ENCODE peak calls at places on chromosomes 3 and 15, in ten cellular contexts. One of them, this sample, is unnamed.
A peak's percentile ranks its signal among the peaks of the same experiment; 100 is the strongest.

GRCh38 chr15:22893881-22894280 is 55.4 kb downstream of the NIPA2 start:
- DNase-seq in T-helper 9 cell: no peak
- DNase-seq in nephron progenitor cell: no peak
- DNase-seq in hippocampal formation: no peak
- DNase-seq in caudate nucleus: no peak
- DNase-seq in sciatic nerve: no peak
- DNase-seq in esophagus muscularis mucosa: no peak
- DNase-seq in activated CD8-positive, alpha-beta memory T cell treated with anti-CD3 and anti-CD28 coated beads, Interleukin-2, amount 50 U/mL, for 4 hours: no peak
- DNase-seq in Calu3: no peak
- DNase-seq in progenitor cell of endocrine pancreas: no peak
- DNase-seq in this sample: no peak

GRCh38 chr3:28667646-28668376 is 319.2 kb upstream of the AZI2 start:
- DNase-seq in T-helper 9 cell: peak; percentile 15
- DNase-seq in nephron progenitor cell: peak; percentile 71
- DNase-seq in hippocampal formation: peak; percentile 24
- DNase-seq in caudate nucleus: peak; percentile 11
- DNase-seq in sciatic nerve: peak; percentile 63
- DNase-seq in esophagus muscularis mucosa: no peak
- DNase-seq in activated CD8-positive, alpha-beta memory T cell treated with anti-CD3 and anti-CD28 coated beads, Interleukin-2, amount 50 U/mL, for 4 hours: peak; percentile 25
- DNase-seq in Calu3: peak; percentile 63
- DNase-seq in progenitor cell of endocrine pancreas: peak; percentile 56
- DNase-seq in this sample: peak; percentile 22

GRCh38 chr15:41992151-41992802 is 19.9 kb upstream of the EHD4 start:
- DNase-seq in T-helper 9 cell: no peak
- DNase-seq in nephron progenitor cell: no peak
- DNase-seq in hippocampal formation: no peak
- DNase-seq in caudate nucleus: no peak
- DNase-seq in sciatic nerve: no peak
- DNase-seq in esophagus muscularis mucosa: no peak
- DNase-seq in activated CD8-positive, alpha-beta memory T cell treated with anti-CD3 and anti-CD28 coated beads, Interleukin-2, amount 50 U/mL, for 4 hours: no peak
- DNase-seq in Calu3: no peak
- DNase-seq in progenitor cell of endocrine pancreas: no peak
- DNase-seq in this sample: no peak

GRCh38 chr3:189664311-189664710 is 33.1 kb downstream of the TP63 start:
- DNase-seq in T-helper 9 cell: no peak
- DNase-seq in nephron progenitor cell: no peak
- DNase-seq in hippocampal formation: no peak
- DNase-seq in caudate nucleus: no peak
- DNase-seq in sciatic nerve: no peak
- DNase-seq in esophagus muscularis mucosa: no peak
- DNase-seq in activated CD8-positive, alpha-beta memory T cell treated with anti-CD3 and anti-CD28 coated beads, Interleukin-2, amount 50 U/mL, for 4 hours: no peak
- DNase-seq in Calu3: no peak
- DNase-seq in progenitor cell of endocrine pancreas: no peak
- DNase-seq in this sample: no peak

GRCh38 chr3:147471741-147472140 is 62.6 kb downstream of the ZIC1 start:
- DNase-seq in T-helper 9 cell: no peak
- DNase-seq in nephron progenitor cell: no peak
- DNase-seq in hippocampal formation: no peak
- DNase-seq in caudate nucleus: no peak
- DNase-seq in sciatic nerve: no peak
- DNase-seq in esophagus muscularis mucosa: no peak
- DNase-seq in activated CD8-positive, alpha-beta memory T cell treated with anti-CD3 and anti-CD28 coated beads, Interleukin-2, amount 50 U/mL, for 4 hours: no peak
- DNase-seq in Calu3: no peak
- DNase-seq in progenitor cell of endocrine pancreas: no peak
- DNase-seq in this sample: no peak

GRCh38 chr15:66405605-66406004 is 18.9 kb downstream of the MAP2K1 start:
- DNase-seq in T-helper 9 cell: no peak
- DNase-seq in nephron progenitor cell: no peak
- DNase-seq in hippocampal formation: no peak
- DNase-seq in caudate nucleus: no peak
- DNase-seq in sciatic nerve: no peak
- DNase-seq in esophagus muscularis mucosa: no peak
- DNase-seq in activated CD8-positive, alpha-beta memory T cell treated with anti-CD3 and anti-CD28 coated beads, Interleukin-2, amount 50 U/mL, for 4 hours: no peak
- DNase-seq in Calu3: no peak
- DNase-seq in progenitor cell of endocrine pancreas: no peak
- DNase-seq in this sample: no peak

GRCh38 chr3:141556034-141556433 is 69.2 kb downstream of the RASA2 start:
- DNase-seq in T-helper 9 cell: no peak
- DNase-seq in nephron progenitor cell: no peak
- DNase-seq in hippocampal formation: no peak
- DNase-seq in caudate nucleus: no peak
- DNase-seq in sciatic nerve: no peak
- DNase-seq in esophagus muscularis mucosa: no peak
- DNase-seq in activated CD8-positive, alpha-beta memory T cell treated with anti-CD3 and anti-CD28 coated beads, Interleukin-2, amount 50 U/mL, for 4 hours: no peak
- DNase-seq in Calu3: no peak
- DNase-seq in progenitor cell of endocrine pancreas: no peak
- DNase-seq in this sample: no peak

GRCh38 chr3:155190686-155191085 is 102.8 kb downstream of the STRIT1 start:
- DNase-seq in T-helper 9 cell: no peak
- DNase-seq in nephron progenitor cell: no peak
- DNase-seq in hippocampal formation: no peak
- DNase-seq in caudate nucleus: no peak
- DNase-seq in sciatic nerve: no peak
- DNase-seq in esophagus muscularis mucosa: no peak
- DNase-seq in activated CD8-positive, alpha-beta memory T cell treated with anti-CD3 and anti-CD28 coated beads, Interleukin-2, amount 50 U/mL, for 4 hours: no peak
- DNase-seq in Calu3: no peak
- DNase-seq in progenitor cell of endocrine pancreas: no peak
- DNase-seq in this sample: no peak

GRCh38 chr3:69806735-69807438 is 67.6 kb downstream of the MITF start:
- DNase-seq in T-helper 9 cell: no peak
- DNase-seq in nephron progenitor cell: no peak
- DNase-seq in hippocampal formation: no peak
- DNase-seq in caudate nucleus: no peak
- DNase-seq in sciatic nerve: no peak
- DNase-seq in esophagus muscularis mucosa: no peak
- DNase-seq in activated CD8-positive, alpha-beta memory T cell treated with anti-CD3 and anti-CD28 coated beads, Interleukin-2, amount 50 U/mL, for 4 hours: no peak
- DNase-seq in Calu3: no peak
- DNase-seq in progenitor cell of endocrine pancreas: no peak
- DNase-seq in this sample: no peak

GRCh38 chr3:168534761-168535160 is 439.0 kb upstream of the GOLIM4 start:
- DNase-seq in T-helper 9 cell: no peak
- DNase-seq in nephron progenitor cell: no peak
- DNase-seq in hippocampal formation: no peak
- DNase-seq in caudate nucleus: no peak
- DNase-seq in sciatic nerve: no peak
- DNase-seq in esophagus muscularis mucosa: no peak
- DNase-seq in activated CD8-positive, alpha-beta memory T cell treated with anti-CD3 and anti-CD28 coated beads, Interleukin-2, amount 50 U/mL, for 4 hours: no peak
- DNase-seq in Calu3: no peak
- DNase-seq in progenitor cell of endocrine pancreas: no peak
- DNase-seq in this sample: no peak

GRCh38 chr3:59914251-59914650 is 864.4 kb upstream of the CFAP20DC start:
- DNase-seq in T-helper 9 cell: no peak
- DNase-seq in nephron progenitor cell: no peak
- DNase-seq in hippocampal formation: no peak
- DNase-seq in caudate nucleus: no peak
- DNase-seq in sciatic nerve: no peak
- DNase-seq in esophagus muscularis mucosa: no peak
- DNase-seq in activated CD8-positive, alpha-beta memory T cell treated with anti-CD3 and anti-CD28 coated beads, Interleukin-2, amount 50 U/mL, for 4 hours: no peak
- DNase-seq in Calu3: no peak
- DNase-seq in progenitor cell of endocrine pancreas: no peak
- DNase-seq in this sample: no peak

GRCh38 chr15:99536422-99537033 is 29.3 kb upstream of the MEF2A start:
- DNase-seq in T-helper 9 cell: no peak
- DNase-seq in nephron progenitor cell: no peak
- DNase-seq in hippocampal formation: peak; percentile 37
- DNase-seq in caudate nucleus: peak; percentile 51
- DNase-seq in sciatic nerve: no peak
- DNase-seq in esophagus muscularis mucosa: no peak
- DNase-seq in activated CD8-positive, alpha-beta memory T cell treated with anti-CD3 and anti-CD28 coated beads, Interleukin-2, amount 50 U/mL, for 4 hours: no peak
- DNase-seq in Calu3: no peak
- DNase-seq in progenitor cell of endocrine pancreas: no peak
- DNase-seq in this sample: peak; percentile 65

GRCh38 chr15:32994810-32995424 is 199.6 kb downstream of the FMN1 start:
- DNase-seq in T-helper 9 cell: no peak
- DNase-seq in nephron progenitor cell: no peak
- DNase-seq in hippocampal formation: peak; percentile 28
- DNase-seq in caudate nucleus: no peak
- DNase-seq in sciatic nerve: no peak
- DNase-seq in esophagus muscularis mucosa: no peak
- DNase-seq in activated CD8-positive, alpha-beta memory T cell treated with anti-CD3 and anti-CD28 coated beads, Interleukin-2, amount 50 U/mL, for 4 hours: no peak
- DNase-seq in Calu3: no peak
- DNase-seq in progenitor cell of endocrine pancreas: no peak
- DNase-seq in this sample: no peak